ENCODE peak calls at places on chromosomes 4 and X, in ten cellular contexts. R is pancreas, E is mucosa of descending colon, Q is upper lobe of right lung, K is heart right ventricle, A is body of pancreas, Z is upper lobe of left lung, J is A549, C is left lung, I is Panc1. T is an unnamed sample. For H3K9me3, the result is how much of the 10 kb centered on the place peaks cover.

GRCh38 chr4:120052840-120053239 is 13.8 kb downstream of the MAD2L1 start:
- ATAC-seq in K (no peak), R (no peak), I (no peak), C (peak), E (no peak), J (no peak), Q (peak), Z (no peak), A (no peak), T (peak)

GRCh38 chr4:98394134-98394533 is 132.9 kb downstream of the RAP1GDS1 start:
- ATAC-seq in A (no peak), Q (no peak), Z (no peak), I (no peak), J (no peak), E (no peak), R (no peak), K (no peak), C (no peak), T (no peak)

GRCh38 chr4:17719106-17719505 is 62.3 kb downstream of the FAM184B start:
- ATAC-seq in K (no peak), R (peak), I (no peak), Z (no peak), J (no peak), A (no peak), E (no peak), C (no peak), Q (no peak), T (no peak)

GRCh38 chrX:150456941-150457340 is 93.8 kb downstream of the MAMLD1 start:
- ATAC-seq in K (no peak), I (no peak), E (no peak), C (no peak), R (no peak), Q (no peak), A (no peak), Z (no peak), J (no peak), T (no peak)

GRCh38 chrX:151754042-151754419 is 19.5 kb downstream of the CNGA2 start:
- ATAC-seq in J (peak), I (peak), K (no peak), C (peak), Q (no peak), R (peak), E (no peak), A (peak), Z (no peak), T (no peak)

GRCh38 chrX:7109838-7110793 is 37.4 kb upstream of the STS start:
- ATAC-seq in J (no peak), C (peak), Z (no peak), Q (peak), E (peak), K (no peak), I (no peak), R (no peak), A (no peak), T (no peak)

GRCh38 chrX:71292669-71293379 is 8.7 kb upstream of the ITGB1BP2 start:
- ATAC-seq in Z (no peak), K (no peak), C (no peak), I (no peak), Q (no peak), R (no peak), J (no peak), E (no peak), A (no peak), T (no peak)

GRCh38 chr4:153212755-153213154 is 8.5 kb downstream of the TRIM2 start:
- ATAC-seq in J (no peak), I (no peak), R (peak), C (peak), E (no peak), A (no peak), Q (peak), Z (no peak), K (peak), T (no peak)

GRCh38 chr4:142467086-142467485 is 379.0 kb downstream of the INPP4B start:
- ATAC-seq in Q (no peak), A (no peak), R (no peak), Z (no peak), J (no peak), I (no peak), K (no peak), E (no peak), C (no peak), T (no peak)

GRCh38 chr4:2168469-2169319 is 73.2 kb downstream of the HAUS3 start:
- ATAC-seq in Q (no peak), I (no peak), Z (no peak), R (peak), C (peak), A (peak), E (peak), J (no peak), K (no peak), T (no peak)

GRCh38 chr4:73415807-73416238 is 11.7 kb downstream of the ALB start:
- ATAC-seq in Q (no peak), E (no peak), R (no peak), J (no peak), A (no peak), I (no peak), C (no peak), K (no peak), Z (no peak), T (no peak)

GRCh38 chr4:145279122-145279960 is 99.0 kb upstream of the OTUD4 start:
- ATAC-seq in J (no peak), R (peak), A (no peak), Z (no peak), K (peak), E (no peak), Q (no peak), I (no peak), C (peak), T (no peak)

GRCh38 chr4:109411964-109412363 is 21.7 kb upstream of the SEC24B start:
- ATAC-seq in Z (no peak), Q (no peak), A (no peak), J (no peak), E (no peak), R (no peak), K (peak), I (no peak), C (no peak), T (no peak)

GRCh38 chr4:86961605-86962295 is 26.9 kb downstream of the AFF1 start:
- ATAC-seq in Q (peak), R (peak), J (peak), Z (peak), I (no peak), E (peak), K (peak), C (peak), A (no peak), T (no peak)

GRCh38 chrX:30653415-30654131 is at the start of gene GK:
- ATAC-seq in Q (peak), E (peak), A (peak), C (peak), K (peak), Z (peak), I (peak), J (peak), R (peak), T (peak)

GRCh38 chr4:183797041-183797444 is 108.1 kb upstream of the STOX2 start:
- ATAC-seq in E (peak), J (peak), A (peak), K (peak), C (peak), Z (peak), Q (peak), R (peak), I (peak), T (peak)

GRCh38 chr4:61309616-61310015 is 109.5 kb downstream of the ADGRL3 start:
- ATAC-seq in K (no peak), A (no peak), J (no peak), C (no peak), I (no peak), Z (no peak), R (no peak), Q (no peak), E (no peak), T (no peak)

GRCh38 chrX:16719334-16720084 is at the start of gene SYAP1:
- ATAC-seq in C (peak), A (peak), K (peak), J (peak), I (peak), Q (peak), E (peak), Z (peak), R (peak), T (peak)

GRCh38 chr4:148542922-148543623 is 100.9 kb upstream of the NR3C2 start:
- ATAC-seq in K (no peak), J (no peak), I (no peak), C (no peak), Z (no peak), R (no peak), Q (no peak), E (peak), A (no peak), T (no peak)

GRCh38 chr4:762211-763190 is 56.9 kb downstream of the PCGF3 start:
- ATAC-seq in A (peak), E (peak), C (no peak), J (peak), I (no peak), Z (no peak), R (peak), K (no peak), Q (no peak), T (no peak)

GRCh38 chr4:54558889-54559682 is 98.7 kb upstream of the KIT start:
- ATAC-seq in A (peak), C (peak), E (peak), J (no peak), K (no peak), I (no peak), Z (no peak), R (peak), Q (peak), T (no peak)

GRCh38 chrX:20913760-20914159 is 460.5 kb upstream of the CNKSR2 start:
- ATAC-seq in I (no peak), A (no peak), J (no peak), C (no peak), K (no peak), R (no peak), E (no peak), Q (no peak), Z (no peak), T (no peak)

GRCh38 chrX:149267878-149268813 is 237.0 kb downstream of the IDS start:
- ATAC-seq in J (no peak), C (no peak), K (no peak), Z (no peak), R (no peak), I (no peak), A (no peak), Q (no peak), E (no peak), T (no peak)

GRCh38 chr4:108619372-108620100 is 840 bp upstream of the RPL34 start:
- ATAC-seq in Q (no peak), A (no peak), E (no peak), J (no peak), C (peak), I (no peak), R (peak), K (peak), Z (no peak), T (no peak)

GRCh38 chr4:49221209-49221608 is 235.1 kb downstream of the CWH43 start:
- ATAC-seq in R (no peak), E (no peak), C (no peak), Z (no peak), J (no peak), K (no peak), A (no peak), Q (no peak), I (no peak), T (no peak)
- H3K9me3 ChIP-seq in R (under half), E (under half), C (under half), Z (under half), J (under half), K (under half), A (under half), Q (under half), I (under half), T (under half)

DNA sequence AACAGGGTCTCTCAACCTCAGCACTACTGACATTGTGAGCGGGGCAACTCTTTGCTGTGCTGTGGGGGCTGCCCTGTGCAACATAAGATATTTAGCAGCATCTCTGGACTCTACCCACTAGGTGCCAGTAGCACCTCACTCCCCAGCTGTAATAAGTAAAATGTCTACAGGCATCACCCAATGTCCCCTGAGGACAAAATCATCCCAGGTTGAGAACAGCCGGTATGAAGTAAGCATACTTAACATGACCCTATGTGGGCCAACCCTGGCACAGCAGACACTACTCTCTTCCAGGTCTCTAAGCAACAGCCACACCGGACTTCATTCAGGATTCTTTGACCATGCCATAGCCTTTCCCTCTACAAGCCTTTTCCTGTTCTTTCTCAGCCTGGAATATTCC is 10.5 kb upstream of the MGST2 start:
- ATAC-seq in C (peak), K (peak), A (no peak), R (peak), E (peak), Z (no peak), J (peak), Q (peak), I (peak), T (peak)
- TF ChIP-seq CTCF in C (peak), K (peak), A (no peak), R (no peak), E (no peak), Z (no peak), J (peak), Q (peak), I (peak), T (peak)

GRCh38 chr4:82235346-82235745 is 138.4 kb downstream of the HNRNPD start:
- ATAC-seq in C (no peak), R (no peak), Z (no peak), J (no peak), A (no peak), E (no peak), Q (no peak), K (no peak), I (no peak), T (no peak)
- H3K9me3 ChIP-seq in C (under half), R (under half), Z (under half), J (under half), A (under half), E (under half), Q (under half), K (under half), I (under half), T (under half)

DNA sequence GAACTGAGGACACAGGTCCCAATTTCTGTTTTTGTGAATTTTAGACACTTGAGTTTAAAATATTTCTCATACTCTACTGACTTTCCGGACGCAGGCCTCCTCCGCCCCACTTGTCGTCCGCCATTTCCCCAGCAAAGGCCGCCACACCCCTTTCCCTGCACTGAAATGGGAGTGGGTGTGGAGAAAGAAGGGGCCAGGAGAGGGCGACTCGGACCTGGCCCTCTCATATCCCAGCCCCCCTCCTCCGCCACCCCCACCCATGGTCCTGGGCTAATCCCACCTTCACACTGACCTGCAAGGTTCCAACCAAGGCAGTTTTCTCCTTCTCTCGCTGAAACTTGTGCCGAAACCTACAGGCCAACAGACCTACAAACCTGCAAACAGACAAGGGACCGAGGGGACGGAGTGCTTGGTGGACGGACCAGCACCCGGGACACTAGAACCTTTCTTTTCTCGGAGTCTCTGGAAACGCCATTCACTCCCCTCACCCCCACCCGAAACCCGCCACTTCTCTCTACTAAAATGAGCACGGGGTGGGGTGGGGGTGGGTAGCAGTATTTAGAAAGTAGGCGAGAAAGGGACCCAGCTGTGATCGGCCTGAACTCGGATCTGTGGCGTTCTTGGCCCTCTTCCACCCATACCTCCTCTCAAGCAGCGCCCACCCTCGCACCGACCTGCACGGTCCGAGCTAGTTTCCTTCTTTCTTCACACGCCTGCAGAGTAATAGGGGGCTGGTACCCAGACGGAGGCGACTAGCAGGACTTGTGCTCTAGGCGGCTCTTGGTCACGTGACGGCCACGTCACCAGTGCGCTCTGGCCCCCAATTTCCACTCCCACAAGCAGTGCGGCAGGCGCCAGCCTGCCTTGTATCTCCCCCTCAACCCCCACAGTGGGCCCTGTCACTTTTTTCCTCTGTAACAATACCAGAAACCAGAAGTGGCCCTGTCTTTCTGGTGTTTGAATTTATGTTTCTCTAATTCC is at the start of gene ARMCX6:
- ATAC-seq in J (peak), I (peak), R (peak), Z (peak), A (peak), Q (peak), C (peak), E (peak), K (peak), T (peak)
- TF ChIP-seq CTCF in J (peak), I (peak), R (no peak), Z (no peak), A (no peak), Q (peak), C (peak), E (no peak), K (peak), T (peak)

DNA sequence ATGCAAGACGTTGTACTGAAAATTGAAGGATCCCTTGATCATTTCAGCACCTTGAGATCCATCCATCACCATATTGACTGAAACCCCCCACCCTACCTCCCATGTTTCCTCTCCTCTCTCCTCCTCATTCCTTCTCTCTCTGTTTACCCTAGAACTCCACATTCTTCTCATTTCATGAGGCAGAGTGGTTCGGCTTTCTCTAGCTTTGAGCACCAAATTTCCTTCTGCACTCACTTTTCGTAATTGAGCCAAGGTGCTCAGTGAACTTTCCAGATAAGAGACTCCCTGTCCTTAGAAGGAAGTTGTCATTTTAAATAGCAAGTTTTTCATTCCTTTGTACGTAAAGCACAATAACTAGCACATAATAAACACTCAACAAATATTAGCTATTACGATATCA is 108.3 kb upstream of the SLC34A2 start:
- ATAC-seq in R (no peak), C (peak), Q (peak), A (no peak), K (no peak), E (no peak), I (no peak), Z (peak), J (no peak), T (no peak)
- H3K9me3 ChIP-seq in R (under half), C (under half), Q (under half), A (under half), K (under half), E (under half), I (under half), Z (under half), J (under half), T (under half)

GRCh38 chrX:24643116-24643515 is 4.0 kb downstream of the PCYT1B start:
- ATAC-seq in E (no peak), R (no peak), J (peak), A (no peak), K (no peak), I (no peak), Z (no peak), C (no peak), Q (no peak), T (no peak)

GRCh38 chrX:24646745-24647182 is 383 bp downstream of the PCYT1B start:
- ATAC-seq in C (peak), A (no peak), Z (peak), E (no peak), I (no peak), R (peak), Q (no peak), J (no peak), K (peak), T (peak)

GRCh38 chrX:24651783-24652182 is 4.6 kb upstream of the PCYT1B start:
- ATAC-seq in Z (no peak), C (no peak), A (no peak), Q (no peak), I (no peak), K (no peak), R (no peak), E (no peak), J (no peak), T (no peak)

DNA sequence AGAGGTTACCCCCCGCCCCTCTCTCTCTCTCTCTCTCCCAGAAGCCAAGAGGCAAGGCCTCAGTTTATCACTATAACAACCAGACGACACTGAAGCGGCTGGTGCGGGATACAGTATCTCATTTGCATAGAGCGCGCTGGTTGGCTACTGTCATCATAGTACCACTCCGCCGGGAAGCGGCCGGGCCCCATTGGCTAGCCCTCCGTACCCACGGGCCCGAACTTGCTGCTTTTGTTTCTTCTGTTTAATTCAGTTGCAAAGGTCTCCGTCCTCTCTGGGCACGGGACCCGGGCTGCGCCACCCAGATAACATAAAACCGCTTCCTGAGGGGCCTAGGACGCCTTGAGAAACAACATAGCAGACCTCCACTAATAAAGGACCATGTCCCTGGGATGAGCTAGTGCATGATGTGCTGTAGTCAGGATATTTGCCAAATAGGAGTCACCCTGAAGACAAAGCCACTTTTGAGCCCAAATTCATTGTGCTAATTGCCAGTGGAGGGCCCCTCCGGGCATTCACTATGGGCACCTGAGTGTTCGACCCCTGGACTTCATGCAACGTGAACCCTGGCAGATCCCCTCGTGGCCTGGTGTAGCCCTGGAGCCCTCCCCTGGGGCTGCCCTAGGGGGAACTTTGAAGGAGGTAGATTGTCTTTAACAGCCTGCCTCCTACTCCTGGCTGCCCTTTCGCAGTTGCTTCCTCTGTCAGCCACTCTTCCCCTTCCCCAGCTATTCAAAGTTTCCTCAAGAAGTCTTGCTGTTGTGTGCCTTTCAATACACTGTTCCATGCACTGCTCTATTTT is at the start of gene PCYT1B:
- ATAC-seq in A (peak), J (peak), R (peak), Z (peak), K (peak), I (no peak), Q (peak), E (peak), C (peak), T (peak)
- TF ChIP-seq CTCF in A (no peak), J (no peak), R (no peak), Z (no peak), K (no peak), I (no peak), Q (no peak), E (no peak), C (no peak), T (no peak)

GRCh38 chrX:41276661-41277506 is 57.1 kb upstream of the DDX3X start:
- ATAC-seq in J (peak), R (peak), I (no peak), Z (no peak), E (peak), A (no peak), C (peak), K (peak), Q (no peak), T (peak)
- H3K9me3 ChIP-seq in J (under half), R (under half), I (under half), Z (under half), E (under half), A (under half), C (under half), K (under half), Q (under half), T (under half)

DNA sequence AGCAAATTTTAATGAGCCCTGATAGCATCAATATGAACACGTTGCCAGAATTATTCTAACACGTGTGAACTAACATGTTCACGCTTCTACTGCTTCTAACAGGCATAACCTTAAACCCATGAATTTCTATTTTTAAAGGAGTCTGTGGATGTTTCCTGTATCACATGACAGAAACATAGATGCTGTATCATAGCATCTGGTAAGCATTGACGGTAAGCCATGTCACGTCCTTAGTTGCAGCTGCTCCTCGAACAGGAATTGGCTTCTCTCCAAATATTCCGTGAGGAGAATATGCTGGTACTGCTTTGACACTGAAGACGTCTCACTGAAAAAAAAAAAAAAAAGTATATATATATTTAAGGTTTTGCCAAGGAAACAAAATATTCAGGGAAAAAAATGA is 105.1 kb upstream of the MXRA5 start:
- ATAC-seq in A (no peak), E (no peak), Q (no peak), C (no peak), R (no peak), K (peak), Z (no peak), J (no peak), I (no peak), T (no peak)
- TF ChIP-seq CTCF in A (no peak), E (no peak), Q (no peak), C (no peak), R (no peak), K (no peak), Z (no peak), J (no peak), I (no peak), T (no peak)

T was measured in gastroesophageal sphincter.